ENCODE peak calls at places on chromosome 5, in eight cellular contexts. P is tibial nerve; H is AG04450; N is CD8-positive, alpha-beta memory T cell; D is fibroblast of lung; Z is aorta; A is mammary epithelial cell; L is thoracic aorta. V is an unnamed sample. For H3K9me3, the result is how much of the 10 kb centered on the place peaks cover.

GRCh38 chr5:180251141-180251540 is 40.7 kb downstream of the MAPK9 start:
- DNase-seq in N (no peak), Z (no peak), A (no peak), P (no peak), D (no peak), H (no peak), L (no peak), V (no peak)

GRCh38 chr5:9479361-9479760 is 66.5 kb downstream of the SEMA5A start:
- DNase-seq in A (peak), H (no peak), N (no peak), D (peak), P (no peak), L (no peak), Z (no peak), V (no peak)

GRCh38 chr5:126855266-126855665 is 78.3 kb downstream of the LMNB1 start:
- DNase-seq in N (no peak), A (no peak), L (no peak), Z (no peak), H (no peak), P (no peak), D (peak), V (no peak)

GRCh38 chr5:6766558-6767191 is 53.4 kb downstream of the TENT4A start:
- DNase-seq in A (peak), D (peak), P (peak), H (no peak), L (peak), N (no peak), Z (peak), V (no peak)

GRCh38 chr5:64635056-64635686 is 55.1 kb upstream of the SHISAL2B start:
- DNase-seq in P (no peak), H (peak), N (no peak), Z (no peak), L (no peak), A (peak), D (peak), V (no peak)

GRCh38 chr5:17412760-17413671 is 85.0 kb upstream of the TAF11L2 start:
- DNase-seq in A (no peak), H (no peak), P (no peak), N (no peak), Z (no peak), D (no peak), L (no peak), V (no peak)

GRCh38 chr5:143733635-143734341 is 78.2 kb upstream of the HMHB1 start:
- DNase-seq in Z (no peak), N (no peak), L (no peak), A (no peak), D (peak), H (no peak), P (no peak), V (no peak)

GRCh38 chr5:107104040-107104773 is 566.5 kb downstream of the EFNA5 start:
- DNase-seq in A (no peak), N (no peak), Z (no peak), P (no peak), L (no peak), D (no peak), H (no peak), V (no peak)

GRCh38 chr5:93721045-93721444 is 20.4 kb downstream of the POU5F2 start:
- DNase-seq in Z (no peak), D (no peak), L (no peak), N (no peak), P (no peak), H (no peak), A (no peak), V (no peak)

GRCh38 chr5:56264417-56265025 is 31.4 kb upstream of the ANKRD55 start:
- DNase-seq in N (no peak), Z (no peak), L (no peak), D (peak), H (no peak), A (peak), P (no peak), V (no peak)

GRCh38 chr5:115460476-115460875 is 84.1 kb downstream of the FEM1C start:
- DNase-seq in H (peak), N (no peak), Z (no peak), L (no peak), P (no peak), A (peak), D (peak), V (no peak)

GRCh38 chr5:32249668-32250067 is 63.1 kb downstream of the MTMR12 start:
- DNase-seq in H (no peak), D (no peak), A (no peak), N (no peak), L (no peak), Z (no peak), P (no peak), V (no peak)

GRCh38 chr5:17157294-17157693 is 60.1 kb upstream of the BASP1 start:
- DNase-seq in N (no peak), A (no peak), Z (no peak), L (no peak), P (no peak), H (no peak), D (peak), V (no peak)

GRCh38 chr5:136053336-136054121 is 24.7 kb downstream of the TGFBI start:
- DNase-seq in D (peak), A (peak), Z (peak), H (peak), L (peak), P (peak), N (no peak), V (no peak)

GRCh38 chr5:57550132-57550531 is 67.5 kb upstream of the ACTBL2 start:
- DNase-seq in N (no peak), L (no peak), P (no peak), A (no peak), H (no peak), D (no peak), Z (no peak), V (no peak)

GRCh38 chr5:62132279-62132678 is 173.7 kb upstream of the KIF2A start:
- DNase-seq in D (no peak), N (no peak), Z (no peak), P (no peak), A (peak), L (no peak), H (no peak), V (no peak)

GRCh38 chr5:36682499-36682898 is 76.1 kb downstream of the SLC1A3 start:
- DNase-seq in H (no peak), Z (no peak), N (no peak), L (no peak), D (no peak), P (no peak), A (no peak), V (no peak)

GRCh38 chr5:119411935-119412623 is 40.2 kb upstream of the HSD17B4 start:
- DNase-seq in D (peak), H (peak), A (peak), Z (peak), P (peak), L (no peak), N (no peak), V (peak)

GRCh38 chr5:122661496-122662180 is 113.2 kb upstream of the SNX2 start:
- DNase-seq in A (no peak), P (peak), H (no peak), D (peak), N (no peak), L (no peak), Z (no peak), V (no peak)

GRCh38 chr5:146877783-146878470 is 630 bp downstream of the PPP2R2B start:
- DNase-seq in P (no peak), L (no peak), H (no peak), Z (peak), A (no peak), N (peak), D (peak), V (peak)

GRCh38 chr5:124460000-124460399 is 286.4 kb downstream of the ZNF608 start:
- DNase-seq in Z (no peak), L (no peak), A (no peak), P (peak), D (no peak), N (no peak), H (no peak), V (no peak)

GRCh38 chr5:116502616-116503015 is 72.0 kb downstream of the SEMA6A start:
- DNase-seq in H (no peak), L (no peak), N (no peak), P (peak), Z (no peak), D (peak), A (no peak), V (no peak)

GRCh38 chr5:170937072-170937471 is 75.3 kb downstream of the RANBP17 start:
- DNase-seq in L (no peak), H (no peak), N (no peak), D (no peak), P (no peak), A (no peak), Z (no peak), V (no peak)

GRCh38 chr5:93018461-93018860 is 562.6 kb downstream of the NR2F1-AS1 start:
- DNase-seq in Z (no peak), P (no peak), A (no peak), L (no peak), N (no peak), D (peak), H (no peak), V (no peak)

DNA sequence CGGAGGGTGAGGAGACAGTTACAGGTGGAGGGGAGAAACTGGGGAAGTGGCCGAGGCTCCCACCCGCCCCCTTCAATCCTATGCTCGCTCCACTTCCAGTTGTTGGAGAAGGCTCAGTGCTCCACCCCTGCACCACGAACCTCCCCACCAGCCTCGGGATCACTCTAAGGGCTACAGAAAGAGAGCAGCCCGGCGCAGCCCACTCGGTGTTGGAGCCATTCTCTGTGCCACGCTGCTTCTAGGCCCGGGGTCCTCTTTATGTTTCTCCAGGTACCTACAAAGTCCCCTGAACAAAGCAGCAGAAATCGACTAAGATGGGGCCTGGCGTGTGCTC is 12.0 kb downstream of the PDGFRB start:
- DNase-seq in D (no peak), L (no peak), H (no peak), P (no peak), A (no peak), N (no peak), Z (no peak), V (no peak)
- H3K9me3 ChIP-seq in D (under half), L (under half), H (under half), P (under half), A (under half), N (under half), Z (under half), V (under half)

GRCh38 chr5:158506648-158507047 is 593.1 kb downstream of the EBF1 start:
- DNase-seq in D (no peak), L (no peak), H (no peak), P (no peak), N (no peak), A (no peak), Z (no peak), V (no peak)
- H3K9me3 ChIP-seq in D (under half), L (under half), H (under half), P (under half), N (under half), A (under half), Z (under half), V (under half)

GRCh38 chr5:154933537-154933936 is 4.5 kb downstream of the GEMIN5 start:
- DNase-seq in H (no peak), N (no peak), P (no peak), D (no peak), A (no peak), L (no peak), Z (no peak), V (no peak)
- H3K9me3 ChIP-seq in H (under half), N (under half), P (under half), D (under half), A (under half), L (under half), Z (under half), V (under half)

DNA sequence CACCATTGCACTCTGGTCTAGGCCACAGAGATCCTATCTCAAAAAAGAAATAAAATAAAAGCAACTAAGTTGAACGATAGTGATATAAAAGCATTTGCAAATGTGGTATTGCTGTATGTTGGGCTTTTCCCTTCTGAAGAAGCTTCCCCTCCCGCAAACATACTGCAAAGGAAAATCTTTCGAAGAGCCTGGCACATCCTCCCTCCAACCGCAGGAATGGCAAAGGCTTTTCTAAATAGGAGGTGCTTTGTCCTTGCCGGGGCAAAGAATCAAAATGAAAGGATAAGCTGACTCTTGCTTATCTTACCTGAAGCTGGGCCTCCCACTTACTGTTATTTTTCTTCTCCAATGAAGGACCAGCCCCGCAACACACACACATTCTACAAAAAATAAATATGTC is 45.8 kb downstream of the SERINC5 start:
- DNase-seq in A (peak), L (no peak), H (no peak), Z (no peak), D (peak), P (no peak), N (no peak), V (no peak)
- H3K9me3 ChIP-seq in A (under half), L (under half), H (under half), Z (under half), D (under half), P (under half), N (under half), V (under half)

GRCh38 chr5:162995568-162995967 is 441.8 kb upstream of the CCNG1 start:
- DNase-seq in D (no peak), H (no peak), N (no peak), P (no peak), L (no peak), A (no peak), Z (no peak), V (no peak)

GRCh38 chr5:162990063-162990462 is 447.3 kb upstream of the CCNG1 start:
- DNase-seq in P (no peak), A (no peak), Z (no peak), H (no peak), D (no peak), N (no peak), L (no peak), V (no peak)

GRCh38 chr5:162996052-162996451 is 441.3 kb upstream of the CCNG1 start:
- DNase-seq in H (no peak), L (no peak), D (no peak), A (no peak), P (no peak), Z (no peak), N (no peak), V (no peak)

GRCh38 chr5:162990856-162991497 is 446.4 kb upstream of the CCNG1 start:
- DNase-seq in L (no peak), H (no peak), D (no peak), P (no peak), A (no peak), N (no peak), Z (no peak), V (no peak)
- H3K9me3 ChIP-seq in L (under half), H (under half), D (under half), P (under half), A (under half), N (under half), Z (under half), V (under half)

GRCh38 chr5:140780512-140780911 is 5.4 kb upstream of the PCDHA1 start:
- DNase-seq in A (no peak), Z (no peak), L (no peak), D (no peak), H (no peak), N (no peak), P (no peak), V (no peak)

GRCh38 chr5:140791111-140791510 is 3.5 kb upstream of the PCDHA2 start:
- DNase-seq in D (no peak), H (no peak), Z (no peak), L (no peak), A (no peak), N (no peak), P (no peak), V (no peak)

DNA sequence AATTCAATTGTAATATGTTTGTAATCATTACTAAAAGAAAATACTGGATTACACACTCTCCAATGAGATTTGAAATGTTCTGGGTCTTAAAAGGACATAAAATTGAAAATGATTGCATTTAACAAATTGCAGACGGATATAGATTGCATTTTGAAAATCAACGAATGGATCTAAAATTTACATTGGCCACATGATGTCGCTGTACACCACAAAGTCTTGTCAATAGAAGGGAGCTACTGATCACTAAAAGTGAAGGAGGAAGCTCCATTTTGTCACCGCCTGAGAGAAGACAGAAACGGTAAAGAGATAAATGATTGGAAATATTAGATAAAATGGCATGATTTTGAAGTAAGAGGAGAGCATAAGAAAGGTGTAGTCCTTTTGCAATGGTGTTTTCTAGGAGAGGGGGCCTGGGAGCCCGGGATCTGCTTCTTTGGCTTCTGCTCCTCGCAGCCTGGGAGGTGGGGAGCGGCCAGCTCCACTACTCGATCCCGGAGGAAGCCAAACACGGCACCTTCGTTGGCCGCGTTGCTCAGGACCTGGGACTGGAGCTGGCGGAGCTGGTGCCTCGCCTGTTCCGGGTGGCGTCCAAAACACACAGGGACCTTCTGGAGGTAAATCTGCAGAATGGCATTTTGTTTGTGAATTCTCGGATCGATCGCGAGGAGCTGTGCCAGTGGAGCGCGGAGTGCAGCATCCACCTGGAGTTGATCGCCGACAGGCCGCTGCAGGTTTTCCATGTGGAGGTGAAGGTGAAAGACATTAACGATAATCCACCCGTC is at the start of gene PCDHA1:
- DNase-seq in N (no peak), Z (no peak), A (no peak), D (no peak), L (no peak), P (no peak), H (no peak), V (no peak)
- H3K9me3 ChIP-seq in N (under half), Z (under half), A (under half), D (under half), L (under half), P (half or more), H (under half), V (under half)

GRCh38 chr5:141366016-141366896 is 2.3 kb downstream of the PCDHGA5 start:
- DNase-seq in Z (no peak), D (no peak), H (no peak), P (no peak), A (no peak), N (no peak), L (no peak), V (no peak)
- H3K9me3 ChIP-seq in Z (under half), D (under half), H (half or more), P (half or more), A (under half), N (under half), L (half or more), V (under half)

GRCh38 chr5:178870411-178870810 is 10.7 kb downstream of the ZNF354B start:
- DNase-seq in H (no peak), A (no peak), D (no peak), Z (no peak), N (no peak), L (no peak), P (no peak), V (no peak)
- H3K9me3 ChIP-seq in H (under half), A (under half), D (under half), Z (under half), N (under half), L (under half), P (half or more), V (under half)

GRCh38 chr5:153158608-153159007 is 331.9 kb upstream of the GRIA1 start:
- DNase-seq in P (no peak), H (no peak), Z (peak), A (peak), N (no peak), L (no peak), D (peak), V (no peak)

GRCh38 chr5:153151558-153151957 is 338.9 kb upstream of the GRIA1 start:
- DNase-seq in N (no peak), Z (no peak), P (no peak), H (no peak), D (no peak), L (no peak), A (no peak), V (no peak)

GRCh38 chr5:153153086-153153485 is 337.4 kb upstream of the GRIA1 start:
- DNase-seq in H (no peak), P (no peak), N (no peak), L (no peak), D (peak), Z (no peak), A (peak), V (no peak)

GRCh38 chr5:153159611-153160010 is 330.9 kb upstream of the GRIA1 start:
- DNase-seq in A (peak), H (no peak), L (no peak), P (no peak), Z (no peak), D (peak), N (no peak), V (no peak)

DNA sequence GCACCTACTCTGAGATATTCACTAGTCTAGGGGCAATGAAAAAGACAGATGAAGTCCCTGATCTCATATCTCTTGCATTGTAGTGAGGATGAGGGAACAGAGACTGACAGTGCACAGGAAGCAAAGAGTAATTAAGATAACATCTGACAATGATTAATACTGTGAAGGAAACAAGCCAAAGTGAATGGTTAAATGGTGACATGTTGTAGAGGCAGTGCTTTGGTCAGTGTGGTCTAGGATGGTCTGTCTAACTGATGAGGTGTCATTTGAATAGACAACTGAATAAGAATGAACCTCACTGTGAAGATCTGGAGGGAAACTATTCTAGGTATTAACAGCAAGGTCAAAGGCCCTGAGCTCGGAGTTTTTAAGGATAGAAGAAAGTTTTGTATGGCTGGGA is 333.3 kb upstream of the GRIA1 start:
- DNase-seq in P (no peak), L (no peak), H (no peak), Z (no peak), A (peak), N (no peak), D (peak), V (no peak)
- H3K9me3 ChIP-seq in P (under half), L (under half), H (under half), Z (under half), A (under half), N (under half), D (under half), V (under half)

DNA sequence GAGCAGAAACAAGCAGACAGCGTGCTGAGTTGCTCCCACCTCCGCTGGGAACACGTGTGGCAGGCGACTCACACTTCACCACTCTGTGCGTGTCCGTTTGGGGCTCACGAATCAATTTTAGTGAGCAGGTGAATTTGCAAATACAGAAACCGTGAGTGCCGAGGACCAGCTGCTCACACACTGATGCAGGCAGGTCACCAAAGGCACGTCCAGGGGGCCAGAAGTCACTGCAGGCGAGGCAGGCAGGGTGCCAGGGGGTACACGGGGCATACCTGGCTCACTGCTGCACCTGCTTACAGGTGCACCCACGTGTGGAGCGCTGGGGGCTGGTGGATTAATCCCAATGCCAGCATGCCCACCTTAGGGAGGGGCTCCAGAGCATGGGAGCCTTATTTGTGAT is 68.8 kb downstream of the ZNF354C start:
- DNase-seq in N (no peak), P (no peak), Z (no peak), D (no peak), A (no peak), H (no peak), L (no peak), V (no peak)
- H3K9me3 ChIP-seq in N (under half), P (under half), Z (under half), D (under half), A (half or more), H (half or more), L (under half), V (under half)